ENCODE peak calls at places on chromosome 19, in five cellular contexts. One of them, this sample, is unnamed.

GRCh38 chr19:18069383-18069782 is 17.4 kb downstream of the IL12RB1 start:
- DNase-seq in right lobe of liver: no peak
- DNase-seq in WERI-Rb-1: no peak
- DNase-seq in uterus: no peak
- DNase-seq in CD4-positive, alpha-beta T cell: no peak
- DNase-seq in this sample: no peak

GRCh38 chr19:55027472-55028337 is 10.4 kb downstream of the GP6 start:
- DNase-seq in right lobe of liver: no peak
- DNase-seq in WERI-Rb-1: no peak
- DNase-seq in uterus: no peak
- DNase-seq in CD4-positive, alpha-beta T cell: no peak
- DNase-seq in this sample: no peak

GRCh38 chr19:43532962-43533545 is at the start of gene ZNF575:
- DNase-seq in right lobe of liver: peak
- DNase-seq in WERI-Rb-1: peak
- DNase-seq in uterus: peak
- DNase-seq in CD4-positive, alpha-beta T cell: peak
- DNase-seq in this sample: peak

GRCh38 chr19:46404039-46404883 is 9.1 kb downstream of the CCDC8 start:
- DNase-seq in right lobe of liver: peak
- DNase-seq in WERI-Rb-1: no peak
- DNase-seq in uterus: peak
- DNase-seq in CD4-positive, alpha-beta T cell: no peak
- DNase-seq in this sample: no peak

GRCh38 chr19:41860419-41861097 is 503 bp downstream of the RPS19 start:
- DNase-seq in right lobe of liver: no peak
- DNase-seq in WERI-Rb-1: no peak
- DNase-seq in uterus: no peak
- DNase-seq in CD4-positive, alpha-beta T cell: no peak
- DNase-seq in this sample: no peak

GRCh38 chr19:4803736-4804695 is 12.5 kb downstream of the FEM1A start:
- DNase-seq in right lobe of liver: peak
- DNase-seq in WERI-Rb-1: peak
- DNase-seq in uterus: peak
- DNase-seq in CD4-positive, alpha-beta T cell: peak
- DNase-seq in this sample: peak

GRCh38 chr19:2944403-2944774 is 382 bp downstream of the ZNF77 start:
- DNase-seq in right lobe of liver: no peak
- DNase-seq in WERI-Rb-1: no peak
- DNase-seq in uterus: no peak
- DNase-seq in CD4-positive, alpha-beta T cell: no peak
- DNase-seq in this sample: no peak

GRCh38 chr19:4866595-4867424 is 657 bp downstream of the PLIN3 start:
- DNase-seq in right lobe of liver: peak
- DNase-seq in WERI-Rb-1: no peak
- DNase-seq in uterus: peak
- DNase-seq in CD4-positive, alpha-beta T cell: peak
- DNase-seq in this sample: peak

GRCh38 chr19:11745871-11746270 is 7.1 kb upstream of the ZNF823 start:
- DNase-seq in right lobe of liver: no peak
- DNase-seq in WERI-Rb-1: no peak
- DNase-seq in uterus: no peak
- DNase-seq in CD4-positive, alpha-beta T cell: no peak
- DNase-seq in this sample: no peak

GRCh38 chr19:45125975-45126493 is 33.1 kb downstream of the PPP1R37 start:
- DNase-seq in right lobe of liver: peak
- DNase-seq in WERI-Rb-1: peak
- DNase-seq in uterus: peak
- DNase-seq in CD4-positive, alpha-beta T cell: peak
- DNase-seq in this sample: peak

GRCh38 chr19:8396563-8397203 is 6.5 kb downstream of the RAB11B start:
- DNase-seq in right lobe of liver: no peak
- DNase-seq in WERI-Rb-1: peak
- DNase-seq in uterus: peak
- DNase-seq in CD4-positive, alpha-beta T cell: peak
- DNase-seq in this sample: peak

GRCh38 chr19:55704494-55705245 is 29.6 kb downstream of the EPN1 start:
- DNase-seq in right lobe of liver: no peak
- DNase-seq in WERI-Rb-1: no peak
- DNase-seq in uterus: no peak
- DNase-seq in CD4-positive, alpha-beta T cell: no peak
- DNase-seq in this sample: peak

GRCh38 chr19:40519352-40520322 is 52.8 kb downstream of the SPTBN4 start:
- DNase-seq in right lobe of liver: no peak
- DNase-seq in WERI-Rb-1: peak
- DNase-seq in uterus: no peak
- DNase-seq in CD4-positive, alpha-beta T cell: no peak
- DNase-seq in this sample: no peak

GRCh38 chr19:8697671-8698432 is 743 bp downstream of the ACTL9 start:
- DNase-seq in right lobe of liver: no peak
- DNase-seq in WERI-Rb-1: peak
- DNase-seq in uterus: no peak
- DNase-seq in CD4-positive, alpha-beta T cell: no peak
- DNase-seq in this sample: no peak

GRCh38 chr19:47391510-47392223 is 27.7 kb downstream of the MEIS3 start:
- DNase-seq in right lobe of liver: peak
- DNase-seq in WERI-Rb-1: peak
- DNase-seq in uterus: peak
- DNase-seq in CD4-positive, alpha-beta T cell: peak
- DNase-seq in this sample: peak

GRCh38 chr19:17950310-17951150 is 16.4 kb upstream of the KCNN1 start:
- DNase-seq in right lobe of liver: no peak
- DNase-seq in WERI-Rb-1: peak
- DNase-seq in uterus: no peak
- DNase-seq in CD4-positive, alpha-beta T cell: no peak
- DNase-seq in this sample: no peak

GRCh38 chr19:28705008-28705407 is 507.9 kb downstream of the UQCRFS1 start:
- DNase-seq in right lobe of liver: no peak
- DNase-seq in WERI-Rb-1: no peak
- DNase-seq in uterus: no peak
- DNase-seq in CD4-positive, alpha-beta T cell: no peak
- DNase-seq in this sample: no peak

GRCh38 chr19:18419699-18420460 is 682 bp downstream of the SSBP4 start:
- DNase-seq in right lobe of liver: no peak
- DNase-seq in WERI-Rb-1: no peak
- DNase-seq in uterus: no peak
- DNase-seq in CD4-positive, alpha-beta T cell: no peak
- DNase-seq in this sample: no peak

GRCh38 chr19:56106397-56106849 is 14.7 kb downstream of the ZNF787 start:
- DNase-seq in right lobe of liver: no peak
- DNase-seq in WERI-Rb-1: no peak
- DNase-seq in uterus: no peak
- DNase-seq in CD4-positive, alpha-beta T cell: no peak
- DNase-seq in this sample: no peak

GRCh38 chr19:13212759-13213330 is 62.6 kb downstream of the IER2 start:
- DNase-seq in right lobe of liver: peak
- DNase-seq in WERI-Rb-1: peak
- DNase-seq in uterus: no peak
- DNase-seq in CD4-positive, alpha-beta T cell: peak
- DNase-seq in this sample: peak

GRCh38 chr19:38152461-38153379 is 71.3 kb downstream of the DPF1 start:
- DNase-seq in right lobe of liver: no peak
- DNase-seq in WERI-Rb-1: peak
- DNase-seq in uterus: no peak
- DNase-seq in CD4-positive, alpha-beta T cell: no peak
- DNase-seq in this sample: no peak

GRCh38 chr19:7104783-7105447 is 35.4 kb downstream of the ZNF557 start:
- DNase-seq in right lobe of liver: no peak
- DNase-seq in WERI-Rb-1: no peak
- DNase-seq in uterus: no peak
- DNase-seq in CD4-positive, alpha-beta T cell: no peak
- DNase-seq in this sample: no peak

GRCh38 chr19:45901432-45901903 is 945 bp downstream of the MYPOP start:
- DNase-seq in right lobe of liver: no peak
- DNase-seq in WERI-Rb-1: no peak
- DNase-seq in uterus: peak
- DNase-seq in CD4-positive, alpha-beta T cell: no peak
- DNase-seq in this sample: no peak

GRCh38 chr19:14479985-14480694 is 5.0 kb upstream of the PTGER1 start:
- DNase-seq in right lobe of liver: no peak
- DNase-seq in WERI-Rb-1: peak
- DNase-seq in uterus: no peak
- DNase-seq in CD4-positive, alpha-beta T cell: peak
- DNase-seq in this sample: peak

GRCh38 chr19:1774999-1775772 is 21.9 kb downstream of the ONECUT3 start:
- DNase-seq in right lobe of liver: no peak
- DNase-seq in WERI-Rb-1: peak
- DNase-seq in uterus: no peak
- DNase-seq in CD4-positive, alpha-beta T cell: no peak
- DNase-seq in this sample: no peak

DNA sequence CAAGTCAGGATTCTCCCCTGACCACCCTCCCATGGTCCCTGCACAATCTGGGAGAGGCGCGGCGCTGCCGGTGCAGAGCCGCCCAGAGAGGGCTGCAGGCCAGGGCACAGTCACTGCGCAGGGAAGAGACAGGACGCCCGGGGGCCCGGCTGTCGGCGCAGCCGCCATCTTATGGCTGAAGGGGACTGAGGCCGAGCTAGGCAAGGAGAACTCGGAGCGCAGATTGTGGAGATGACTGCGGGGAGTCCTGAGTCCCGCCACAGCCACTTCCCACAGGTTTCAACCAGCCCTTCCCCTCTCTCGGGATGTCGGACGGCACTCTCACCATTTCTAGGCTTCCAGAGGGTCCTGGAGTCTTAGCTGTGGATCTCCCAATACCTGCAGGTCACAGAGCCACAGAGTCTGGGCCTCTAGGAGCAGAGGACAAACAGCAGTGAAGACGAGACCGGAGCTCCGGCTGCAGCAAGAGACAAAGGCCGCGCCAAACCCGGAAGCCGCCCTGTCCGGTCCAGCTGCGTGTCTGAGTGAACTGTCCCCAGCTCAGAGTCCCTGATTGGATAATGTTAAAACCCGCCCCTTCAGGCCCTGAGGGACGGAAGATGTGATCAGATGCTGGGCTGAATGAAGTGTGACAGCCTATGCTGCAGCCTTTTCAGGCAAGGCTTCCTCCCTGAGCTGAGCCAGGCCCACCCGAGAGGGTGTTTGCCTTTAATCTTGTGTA is at the start of gene ZNF708:
- DNase-seq in right lobe of liver: peak
- DNase-seq in WERI-Rb-1: peak
- DNase-seq in uterus: peak
- DNase-seq in CD4-positive, alpha-beta T cell: peak
- DNase-seq in this sample: peak
- TF ChIP-seq CTCF in right lobe of liver: no peak
- TF ChIP-seq CTCF in WERI-Rb-1: no peak
- TF ChIP-seq CTCF in uterus: no peak
- TF ChIP-seq CTCF in CD4-positive, alpha-beta T cell: no peak
- TF ChIP-seq CTCF in this sample: no peak

GRCh38 chr19:50328257-50329145 is 676 bp downstream of the KCNC3 start:
- DNase-seq in right lobe of liver: peak
- DNase-seq in WERI-Rb-1: no peak
- DNase-seq in uterus: no peak
- DNase-seq in CD4-positive, alpha-beta T cell: no peak
- DNase-seq in this sample: peak
- TF ChIP-seq CTCF in right lobe of liver: no peak
- TF ChIP-seq CTCF in WERI-Rb-1: no peak
- TF ChIP-seq CTCF in uterus: no peak
- TF ChIP-seq CTCF in CD4-positive, alpha-beta T cell: no peak
- TF ChIP-seq CTCF in this sample: peak

GRCh38 chr19:32346901-32347300 is 1.5 kb downstream of the ZNF507 start:
- DNase-seq in right lobe of liver: no peak
- DNase-seq in WERI-Rb-1: no peak
- DNase-seq in uterus: no peak
- DNase-seq in CD4-positive, alpha-beta T cell: no peak
- DNase-seq in this sample: no peak

GRCh38 chr19:32343550-32344262 is 1.7 kb upstream of the ZNF507 start:
- DNase-seq in right lobe of liver: no peak
- DNase-seq in WERI-Rb-1: no peak
- DNase-seq in uterus: no peak
- DNase-seq in CD4-positive, alpha-beta T cell: no peak
- DNase-seq in this sample: no peak

GRCh38 chr19:32349724-32350475 is 4.5 kb downstream of the ZNF507 start:
- DNase-seq in right lobe of liver: no peak
- DNase-seq in WERI-Rb-1: no peak
- DNase-seq in uterus: no peak
- DNase-seq in CD4-positive, alpha-beta T cell: no peak
- DNase-seq in this sample: no peak

GRCh38 chr19:32342695-32343094 is 2.7 kb upstream of the ZNF507 start:
- DNase-seq in right lobe of liver: no peak
- DNase-seq in WERI-Rb-1: no peak
- DNase-seq in uterus: no peak
- DNase-seq in CD4-positive, alpha-beta T cell: no peak
- DNase-seq in this sample: no peak

DNA sequence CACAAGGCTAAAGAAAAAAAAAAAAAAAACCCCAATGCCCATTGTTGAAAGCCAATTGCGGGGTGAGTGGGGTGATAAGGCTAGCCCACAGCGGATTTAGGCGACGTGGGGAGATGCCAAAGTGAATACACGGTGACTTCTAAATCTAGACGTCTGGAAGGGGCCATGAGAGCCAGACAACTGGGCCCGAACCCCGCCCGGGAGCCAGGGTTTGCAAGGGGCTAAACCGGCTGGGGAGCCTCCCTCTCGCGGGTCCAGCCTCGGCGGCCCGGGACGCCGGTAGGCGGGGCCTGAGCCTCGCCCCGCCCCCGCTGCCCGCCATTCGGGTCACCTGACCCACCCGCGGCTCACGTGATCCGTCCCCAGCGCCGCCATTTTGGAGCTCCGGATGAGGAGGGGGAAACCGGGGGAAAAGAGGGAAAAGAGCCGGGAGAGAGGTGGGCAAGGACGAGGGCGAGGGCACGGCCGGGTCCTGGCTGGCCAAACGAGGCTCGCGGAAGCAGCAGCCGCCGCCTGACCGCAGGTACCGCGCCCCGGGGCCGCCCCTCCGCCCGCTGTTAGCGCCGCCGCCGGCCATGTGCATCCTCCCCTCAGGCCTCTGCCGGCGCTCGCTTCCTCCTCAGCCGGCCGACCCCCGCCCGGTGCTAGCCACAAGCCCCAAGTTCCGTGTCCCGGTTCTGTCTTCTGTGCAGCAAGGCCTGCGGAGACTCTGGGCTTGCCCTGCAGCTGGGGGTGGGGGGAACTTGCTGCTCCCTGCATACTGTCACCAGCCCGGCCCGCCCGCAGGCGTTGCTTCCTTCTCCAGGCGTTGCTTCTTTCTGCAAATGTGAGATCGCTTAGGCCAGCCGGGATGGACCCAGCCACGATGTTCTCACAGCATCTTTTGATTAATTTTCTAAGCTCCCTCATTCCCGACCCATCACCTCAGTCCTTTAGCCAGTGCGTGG is at the start of gene ZNF507:
- DNase-seq in right lobe of liver: peak
- DNase-seq in WERI-Rb-1: peak
- DNase-seq in uterus: peak
- DNase-seq in CD4-positive, alpha-beta T cell: peak
- DNase-seq in this sample: peak
- TF ChIP-seq CTCF in right lobe of liver: no peak
- TF ChIP-seq CTCF in WERI-Rb-1: no peak
- TF ChIP-seq CTCF in uterus: no peak
- TF ChIP-seq CTCF in CD4-positive, alpha-beta T cell: no peak
- TF ChIP-seq CTCF in this sample: peak

DNA sequence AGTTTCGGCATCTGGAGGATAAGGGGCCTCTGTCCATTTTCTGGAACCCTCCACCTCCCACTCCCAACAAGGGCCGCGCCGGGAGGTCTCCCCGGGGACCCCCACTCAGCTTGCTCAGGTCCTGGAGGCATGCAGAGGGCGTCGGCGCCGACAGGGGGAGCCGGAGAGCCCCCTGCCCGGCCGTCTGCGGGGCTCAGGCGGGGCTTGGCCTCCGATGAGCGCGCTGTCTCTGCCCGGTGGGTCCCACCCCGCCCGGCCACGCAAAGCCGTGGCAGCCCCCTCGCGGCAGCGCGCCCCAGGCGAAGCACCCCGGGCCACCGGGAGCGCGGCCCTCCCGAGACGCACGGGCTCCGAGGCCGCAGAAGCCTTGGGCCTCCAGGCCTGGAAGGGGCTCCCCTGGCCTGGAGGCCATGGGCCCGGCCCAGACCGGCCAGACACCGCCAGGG is 149.7 kb upstream of the ZNF536 start:
- DNase-seq in right lobe of liver: no peak
- DNase-seq in WERI-Rb-1: no peak
- DNase-seq in uterus: no peak
- DNase-seq in CD4-positive, alpha-beta T cell: no peak
- DNase-seq in this sample: peak
- TF ChIP-seq CTCF in right lobe of liver: peak
- TF ChIP-seq CTCF in WERI-Rb-1: peak
- TF ChIP-seq CTCF in uterus: peak
- TF ChIP-seq CTCF in CD4-positive, alpha-beta T cell: peak
- TF ChIP-seq CTCF in this sample: peak

This sample was measured in GM10248.